ENCODE peak calls at places on chromosomes 5 and 9, in seven cellular contexts. E is stomach, V is ovary, A is transverse colon, Q is tibial nerve, C is sigmoid colon, D is K562. X is an unnamed sample.

GRCh38 chr9:114945601-114946000 is 15.2 kb upstream of the TNFSF8 start:
- DNase-seq in C (no peak), V (no peak), D (no peak), Q (no peak), A (no peak), E (no peak), X (no peak)

GRCh38 chr9:93480728-93481324 is 27.4 kb upstream of the FAM120AOS start:
- DNase-seq in E (no peak), V (no peak), Q (no peak), A (no peak), D (no peak), C (no peak), X (peak; percentile 65)

GRCh38 chr9:96302021-96302420 is at the start of gene HSD17B3:
- DNase-seq in D (no peak), A (no peak), E (no peak), C (no peak), V (no peak), Q (no peak), X (no peak)

GRCh38 chr5:23445573-23445972 is 61.8 kb upstream of the PRDM9 start:
- DNase-seq in C (no peak), V (no peak), E (no peak), D (no peak), Q (no peak), A (no peak), X (no peak)

GRCh38 chr5:157164521-157164920 is 1.5 kb downstream of the GARIN3 start:
- DNase-seq in C (no peak), E (no peak), A (no peak), D (no peak), Q (no peak), V (no peak), X (no peak)

GRCh38 chr5:180696116-180696515 is 43.7 kb downstream of the OR2Y1 start:
- DNase-seq in D (no peak), A (no peak), V (no peak), E (no peak), Q (no peak), C (no peak), X (no peak)

GRCh38 chr5:125823572-125823971 is 599.6 kb upstream of the GRAMD2B start:
- DNase-seq in Q (no peak), D (no peak), A (no peak), V (no peak), C (no peak), E (no peak), X (no peak)

GRCh38 chr5:157390179-157390923 is 69.7 kb upstream of the NIPAL4 start:
- DNase-seq in Q (no peak), V (no peak), A (peak; percentile 13), E (peak; percentile 51), D (peak; percentile 2), C (no peak), X (peak; percentile 73)

GRCh38 chr9:77899679-77900354 is 131.8 kb downstream of the GNAQ start:
- DNase-seq in C (no peak), V (no peak), D (no peak), A (no peak), E (no peak), Q (no peak), X (no peak)

GRCh38 chr9:91151014-91151740 is 210.5 kb downstream of the AUH start:
- DNase-seq in A (no peak), C (no peak), Q (no peak), V (no peak), D (no peak), E (no peak), X (no peak)

GRCh38 chr9:71733176-71733575 is 35.1 kb downstream of the CEMIP2 start:
- DNase-seq in C (no peak), D (no peak), A (no peak), V (no peak), Q (no peak), E (no peak), X (no peak)

GRCh38 chr5:59999056-59999455 is 105.5 kb upstream of the PDE4D start:
- DNase-seq in A (no peak), E (no peak), V (no peak), D (no peak), Q (no peak), C (no peak), X (no peak)

DNA sequence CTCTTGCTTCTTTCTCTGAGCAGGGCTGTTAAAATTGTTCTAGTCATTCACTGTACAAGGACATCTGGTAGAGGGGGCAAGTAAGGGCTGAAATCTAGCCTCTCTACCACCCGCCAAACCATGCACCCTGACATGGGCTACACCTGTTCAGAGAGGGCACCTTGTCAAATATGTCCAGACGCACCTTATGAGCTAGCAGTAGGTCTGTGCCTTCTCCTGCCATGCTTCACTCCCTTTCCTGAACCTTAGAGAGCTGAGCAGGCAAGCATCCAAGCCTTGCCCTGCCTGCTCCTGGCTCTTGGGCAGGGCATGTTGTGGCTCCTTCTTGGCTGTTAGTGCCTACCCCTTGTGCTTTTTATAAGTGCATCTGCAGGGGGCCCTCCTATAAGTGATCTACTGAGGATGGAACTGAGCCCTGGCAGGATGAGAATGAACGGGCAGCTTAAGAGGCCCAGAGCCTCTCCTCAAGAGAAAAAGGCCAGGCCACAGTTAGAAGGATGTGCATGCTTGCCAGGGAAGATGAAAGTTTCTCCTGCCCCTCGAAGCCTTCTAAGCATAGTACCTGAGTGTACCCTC is 3.8 kb upstream of the NEUROG1 start:
- DNase-seq in V (no peak), D (no peak), A (no peak), Q (no peak), C (no peak), E (no peak), X (no peak)
- H3K27me3 ChIP-seq in V (peaks cover 2% of the 10 kb centered on the region), D (peaks cover 3% of the 10 kb centered on the region), A (peaks cover 98% of the 10 kb centered on the region), Q (peaks cover 84% of the 10 kb centered on the region), C (peaks cover 100% of the 10 kb centered on the region), E (peaks cover 99% of the 10 kb centered on the region), X (no peaks in the 10 kb centered on the region)

GRCh38 chr5:6175172-6175855 is 203.0 kb downstream of the MED10 start:
- DNase-seq in Q (no peak), V (no peak), A (no peak), C (no peak), D (no peak), E (no peak), X (no peak)
- TF ChIP-seq EP300 in Q (no peak), V (no peak), A (no peak), C (no peak), D (no peak), E (no peak), X (no peak)

GRCh38 chr9:111897831-111898144 is 1.2 kb downstream of the UGCG start:
- DNase-seq in D (no peak), V (no peak), C (no peak), Q (no peak), E (no peak), A (peak; percentile 48), X (no peak)
- H3K27ac ChIP-seq in D (peak overlapping the region; percentile 80), V (peak overlapping the region; percentile 82), C (peak overlapping the region; percentile 98), Q (peak overlapping the region; percentile 91), E (peak overlapping the region; percentile 96), A (peak overlapping the region; percentile 94), X (peak overlapping the region; percentile 96)

GRCh38 chr5:43636076-43636475 is 33.1 kb downstream of the NNT start:
- DNase-seq in E (no peak), A (no peak), V (no peak), Q (no peak), D (no peak), C (no peak), X (no peak)

GRCh38 chr5:43637416-43637815 is 34.4 kb downstream of the NNT start:
- DNase-seq in Q (no peak), C (no peak), A (no peak), E (no peak), D (no peak), V (no peak), X (no peak)

GRCh38 chr5:43639566-43639965 is 36.6 kb downstream of the NNT start:
- DNase-seq in Q (no peak), E (no peak), V (no peak), A (no peak), D (no peak), C (no peak), X (no peak)

GRCh38 chr5:43638107-43638506 is 35.1 kb downstream of the NNT start:
- DNase-seq in V (no peak), C (no peak), Q (no peak), A (no peak), D (no peak), E (no peak), X (no peak)

DNA sequence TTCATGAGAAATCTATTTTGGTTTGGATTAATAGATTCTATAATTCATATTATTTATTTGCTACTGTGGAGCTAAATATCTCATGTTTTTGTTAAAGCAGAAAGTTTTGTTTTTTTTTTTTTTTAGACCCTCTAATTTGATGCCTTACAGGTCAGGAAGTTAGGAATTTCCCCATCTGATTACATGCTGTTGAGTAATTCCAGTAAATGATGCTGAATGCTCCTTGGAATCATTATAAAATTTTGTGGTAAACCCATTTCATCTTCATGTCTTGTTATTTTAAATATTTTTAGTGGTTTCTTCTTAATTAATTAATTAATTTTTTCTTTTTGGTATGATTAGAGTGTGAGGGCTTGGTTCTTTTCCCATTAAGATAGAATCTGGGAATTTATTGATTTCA is 35.6 kb downstream of the NNT start:
- DNase-seq in A (no peak), V (no peak), Q (no peak), C (no peak), E (no peak), D (no peak), X (no peak)
- H3K27me3 ChIP-seq in A (no peaks in the 10 kb centered on the region), V (no peaks in the 10 kb centered on the region), Q (no peaks in the 10 kb centered on the region), C (no peaks in the 10 kb centered on the region), E (no peaks in the 10 kb centered on the region), D (no peaks in the 10 kb centered on the region), X (no peaks in the 10 kb centered on the region)

DNA sequence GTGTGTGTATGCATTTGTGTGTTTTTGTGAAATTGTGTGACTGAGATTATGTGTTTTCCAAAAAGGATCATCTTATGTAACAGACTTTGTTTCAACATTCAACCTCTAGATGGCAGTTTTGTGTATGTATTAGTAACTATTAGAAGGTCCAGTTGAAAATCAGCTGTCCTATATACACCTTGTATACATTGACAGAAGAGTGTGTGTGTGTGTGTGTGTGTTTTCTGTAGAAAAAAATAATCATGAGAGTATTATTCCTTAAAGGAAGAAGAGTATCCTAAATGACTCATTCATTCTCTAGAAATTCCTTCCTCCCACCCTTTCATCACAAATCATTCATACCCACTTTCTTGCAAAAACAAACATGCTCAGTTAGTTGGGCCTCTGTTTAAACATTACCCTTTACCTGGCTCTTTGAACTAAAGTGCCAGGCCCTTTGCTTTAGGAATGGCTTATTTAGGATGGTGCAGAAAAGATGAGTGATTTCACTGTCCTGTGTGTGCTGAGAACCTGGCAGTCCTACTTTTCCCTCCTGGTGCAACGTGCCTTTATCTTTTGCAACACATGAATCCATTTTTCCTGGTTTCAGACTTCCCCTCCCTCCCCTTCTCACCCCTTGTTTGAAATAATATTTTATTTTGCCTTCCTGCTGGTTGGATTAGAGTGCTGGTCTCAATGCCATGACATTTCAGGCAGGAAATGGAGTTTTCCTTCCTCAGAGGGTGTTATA is 152.2 kb downstream of the ARHGAP26 start:
- DNase-seq in C (no peak), A (no peak), V (no peak), Q (no peak), E (no peak), D (peak; percentile 24), X (no peak)
- TF ChIP-seq EP300 in C (no peak), A (no peak), V (no peak), Q (no peak), E (no peak), D (no peak), X (no peak)

DNA sequence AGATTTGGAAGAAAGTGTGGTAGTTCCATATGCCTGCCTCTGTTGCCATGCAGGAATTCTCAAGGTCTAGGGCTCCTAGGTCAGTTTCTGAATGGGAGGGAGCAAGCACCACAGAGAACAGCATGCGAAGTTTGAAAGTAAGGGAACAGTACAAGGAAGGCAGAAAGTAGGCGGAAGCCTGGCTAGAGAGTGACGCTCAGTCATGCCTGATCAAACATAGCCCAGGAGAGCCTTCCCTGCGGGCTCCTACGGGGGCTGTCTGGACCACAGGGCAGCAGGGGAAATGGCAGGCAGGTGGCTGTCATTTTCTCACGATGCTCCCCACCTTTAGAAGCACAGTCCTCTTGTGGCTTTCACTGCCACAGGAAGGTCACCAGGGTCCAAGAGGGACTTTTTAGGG is 12.8 kb upstream of the STC2 start:
- DNase-seq in A (no peak), Q (no peak), D (no peak), C (no peak), E (no peak), V (no peak), X (no peak)
- H3K27ac ChIP-seq in A (no peak overlapping the region), Q (no peak overlapping the region), D (no peak overlapping the region), C (no peak overlapping the region), E (no peak overlapping the region), V (no peak overlapping the region), X (no peak overlapping the region)

X was measured in upper lobe of left lung.